ENCODE peak calls at places on chromosomes 7 and 10, in four cellular contexts. E, J, Z and N are unnamed samples.

GRCh38 chr10:12811725-12812310 is 189.7 kb downstream of the CCDC3 start:
- DNase-seq in E (no peak), Z (no peak), J (no peak), N (no peak)

GRCh38 chr7:45890902-45891461 is 2.7 kb downstream of the IGFBP1 start:
- DNase-seq in E (no peak), Z (no peak), J (no peak), N (peak; percentile 46)

GRCh38 chr7:45573636-45574470 is at the start of gene ADCY1:
- DNase-seq in J (no peak), E (no peak), Z (no peak), N (peak; percentile 33)

GRCh38 chr10:86953747-86954680 is 3.4 kb downstream of the MMRN2 start:
- DNase-seq in E (no peak), J (peak; percentile 34), Z (no peak), N (peak; percentile 84)

GRCh38 chr7:135493362-135493761 is 16.5 kb downstream of the CNOT4 start:
- DNase-seq in J (no peak), Z (no peak), E (no peak), N (peak; percentile 51)

GRCh38 chr7:55130554-55131198 is 111.9 kb downstream of the EGFR start:
- DNase-seq in Z (peak; percentile 89), E (no peak), J (no peak), N (no peak)

GRCh38 chr10:26503911-26504310 is 65.8 kb downstream of the APBB1IP start:
- DNase-seq in E (no peak), Z (no peak), J (no peak), N (no peak)

GRCh38 chr10:132637477-132638129 is 100.0 kb downstream of the INPP5A start:
- DNase-seq in J (no peak), Z (peak; percentile 41), E (no peak), N (peak; percentile 51)

GRCh38 chr10:125824736-125825135 is 1.4 kb downstream of the BCCIP start:
- DNase-seq in Z (no peak), J (no peak), E (no peak), N (peak; percentile 22)

GRCh38 chr7:1052031-1052818 is 7.9 kb downstream of the GPR146 start:
- DNase-seq in E (no peak), Z (no peak), J (no peak), N (no peak)

GRCh38 chr7:136359333-136359903 is 382.3 kb upstream of the MTPN start:
- DNase-seq in E (no peak), Z (no peak), J (no peak), N (no peak)

GRCh38 chr10:70967591-70968588 is 79.5 kb upstream of the PCBD1 start:
- DNase-seq in Z (no peak), E (no peak), J (no peak), N (peak; percentile 94)

GRCh38 chr10:86786368-86786767 is 29.9 kb downstream of the BMPR1A start:
- DNase-seq in J (no peak), E (no peak), Z (no peak), N (no peak)

GRCh38 chr10:93415693-93416092 is 66.4 kb downstream of the MYOF start:
- DNase-seq in E (no peak), Z (no peak), J (no peak), N (no peak)

GRCh38 chr10:118116555-118117311 is 70.0 kb upstream of the RAB11FIP2 start:
- DNase-seq in Z (no peak), J (no peak), E (no peak), N (peak; percentile 77)

GRCh38 chr7:80662252-80662651 is 23.8 kb downstream of the CD36 start:
- DNase-seq in Z (no peak), J (no peak), E (no peak), N (no peak)

GRCh38 chr10:60434418-60435046 is 44.9 kb upstream of the ANK3 start:
- DNase-seq in E (no peak), Z (no peak), J (peak; percentile 27), N (peak; percentile 68)

GRCh38 chr7:50723888-50724287 is 58.8 kb downstream of the GRB10 start:
- DNase-seq in E (no peak), J (no peak), Z (no peak), N (no peak)

GRCh38 chr7:128167316-128167691 is 73.8 kb upstream of the LEP start:
- DNase-seq in E (no peak), Z (no peak), J (no peak), N (peak; percentile 72)

GRCh38 chr10:6074489-6075301 is 12.5 kb upstream of the IL2RA start:
- DNase-seq in J (no peak), Z (peak; percentile 41), E (no peak), N (no peak)

GRCh38 chr10:124508070-124508667 is 46.5 kb downstream of the LHPP start:
- DNase-seq in E (no peak), Z (no peak), J (no peak), N (no peak)

GRCh38 chr7:32088336-32088975 is 18.2 kb upstream of the PDE1C start:
- DNase-seq in Z (no peak), E (no peak), J (no peak), N (no peak)

GRCh38 chr7:106778656-106779250 is 86.3 kb upstream of the PIK3CG start:
- DNase-seq in J (no peak), Z (no peak), E (no peak), N (no peak)

GRCh38 chr10:129108994-129109393 is 358.0 kb upstream of the MGMT start:
- DNase-seq in J (no peak), Z (no peak), E (no peak), N (no peak)

GRCh38 chr7:5533821-5534367 is 110.3 kb upstream of the TNRC18 start:
- DNase-seq in J (no peak), Z (no peak), E (no peak), N (no peak)

GRCh38 chr7:124762611-124763143 is 2.9 kb downstream of the GPR37 start:
- DNase-seq in J (no peak), E (no peak), Z (no peak), N (peak; percentile 57)

GRCh38 chr10:71974489-71975011 is 10.4 kb downstream of the CHST3 start:
- DNase-seq in J (no peak), Z (no peak), E (no peak), N (no peak)

GRCh38 chr7:80508440-80508839 is 3.4 kb downstream of the GNAT3 start:
- DNase-seq in Z (no peak), E (no peak), J (no peak), N (no peak)

GRCh38 chr7:19117870-19118608 is 603 bp upstream of the TWIST1 start:
- DNase-seq in J (peak; percentile 16), Z (no peak), E (no peak), N (peak; percentile 28)

GRCh38 chr10:18303851-18304800 is 163.9 kb downstream of the CACNB2 start:
- DNase-seq in E (no peak), J (no peak), Z (no peak), N (peak; percentile 20)